ENCODE peak calls at places on chromosomes 2 and 18, in four cellular contexts. A is HCT116, G is upper lobe of left lung, P is tibial nerve. Y is an unnamed sample. For H3K4me1, the result is how much of the 10 kb centered on the place peaks cover.

GRCh38 chr2:196479350-196479749 is 160.2 kb upstream of the CCDC150 start:
- DNase-seq in A (no peak), G (no peak), P (no peak), Y (no peak)

GRCh38 chr18:58779514-58779913 is 85.2 kb upstream of the ZNF532 start:
- DNase-seq in A (no peak), G (no peak), P (no peak), Y (no peak)

GRCh38 chr2:44205169-44205568 is 36.5 kb downstream of the PPM1B start:
- DNase-seq in A (no peak), G (no peak), P (no peak), Y (no peak)

GRCh38 chr2:189261431-189261841 is 81.9 kb upstream of the COL5A2 start:
- DNase-seq in A (no peak), G (no peak), P (no peak), Y (no peak)

GRCh38 chr2:10504994-10505820 is 57.1 kb upstream of the ODC1 start:
- DNase-seq in A (no peak), G (no peak), P (no peak), Y (no peak)

GRCh38 chr2:239550336-239550735 is 149.5 kb upstream of the HDAC4 start:
- DNase-seq in A (no peak), G (no peak), P (no peak), Y (no peak)

GRCh38 chr2:207498427-207498826 is 31.3 kb upstream of the CREB1 start:
- DNase-seq in A (no peak), G (no peak), P (no peak), Y (no peak)

GRCh38 chr2:1024981-1025380 is 74.3 kb downstream of the SNTG2 start:
- DNase-seq in A (no peak), G (no peak), P (no peak), Y (no peak)

GRCh38 chr2:179891237-179891636 is 29.8 kb upstream of the ZNF385B start:
- DNase-seq in A (no peak), G (no peak), P (no peak), Y (no peak)

GRCh38 chr2:144679942-144680341 is 160.0 kb upstream of the ZEB2 start:
- DNase-seq in A (no peak), G (no peak), P (no peak), Y (no peak)

GRCh38 chr2:71071681-71072398 is 3.4 kb downstream of the NAGK start:
- DNase-seq in A (no peak), G (peak), P (peak), Y (peak)

GRCh38 chr18:75010260-75010659 is 198.7 kb downstream of the PTGR3 start:
- DNase-seq in A (no peak), G (no peak), P (no peak), Y (no peak)

GRCh38 chr18:79707239-79707638 is 27.6 kb downstream of the CTDP1 start:
- DNase-seq in A (no peak), G (no peak), P (no peak), Y (no peak)

GRCh38 chr18:79706658-79707057 is 27.1 kb downstream of the CTDP1 start:
- DNase-seq in A (no peak), G (no peak), P (no peak), Y (no peak)

GRCh38 chr18:79706006-79706405 is 26.4 kb downstream of the CTDP1 start:
- DNase-seq in A (no peak), G (no peak), P (no peak), Y (no peak)

GRCh38 chr18:79707671-79708070 is 28.1 kb downstream of the CTDP1 start:
- DNase-seq in A (no peak), G (no peak), P (no peak), Y (no peak)

DNA sequence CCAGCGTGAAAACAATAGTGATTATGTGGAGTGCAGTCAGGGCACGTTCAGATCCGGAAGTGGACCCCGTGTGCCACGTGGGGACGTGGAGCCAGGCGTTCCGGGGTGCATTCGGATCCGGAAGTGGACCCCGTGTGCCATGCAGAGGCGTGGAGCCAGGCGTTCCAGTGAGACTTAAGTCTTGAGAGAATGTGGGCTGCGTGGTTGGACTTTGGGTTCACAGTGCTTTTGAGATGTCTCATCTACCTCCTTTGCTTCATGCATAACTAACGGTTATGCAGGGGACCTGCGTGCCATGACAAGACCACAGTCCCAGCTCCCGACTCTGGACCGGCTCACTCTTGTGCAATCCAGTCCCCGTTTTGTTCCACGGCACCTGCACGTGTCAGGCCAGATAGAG is 28.8 kb downstream of the CTDP1 start:
- DNase-seq in A (no peak), G (no peak), P (no peak), Y (no peak)
- TF ChIP-seq POLR2A in A (no peak), G (no peak), P (no peak), Y (no peak)

DNA sequence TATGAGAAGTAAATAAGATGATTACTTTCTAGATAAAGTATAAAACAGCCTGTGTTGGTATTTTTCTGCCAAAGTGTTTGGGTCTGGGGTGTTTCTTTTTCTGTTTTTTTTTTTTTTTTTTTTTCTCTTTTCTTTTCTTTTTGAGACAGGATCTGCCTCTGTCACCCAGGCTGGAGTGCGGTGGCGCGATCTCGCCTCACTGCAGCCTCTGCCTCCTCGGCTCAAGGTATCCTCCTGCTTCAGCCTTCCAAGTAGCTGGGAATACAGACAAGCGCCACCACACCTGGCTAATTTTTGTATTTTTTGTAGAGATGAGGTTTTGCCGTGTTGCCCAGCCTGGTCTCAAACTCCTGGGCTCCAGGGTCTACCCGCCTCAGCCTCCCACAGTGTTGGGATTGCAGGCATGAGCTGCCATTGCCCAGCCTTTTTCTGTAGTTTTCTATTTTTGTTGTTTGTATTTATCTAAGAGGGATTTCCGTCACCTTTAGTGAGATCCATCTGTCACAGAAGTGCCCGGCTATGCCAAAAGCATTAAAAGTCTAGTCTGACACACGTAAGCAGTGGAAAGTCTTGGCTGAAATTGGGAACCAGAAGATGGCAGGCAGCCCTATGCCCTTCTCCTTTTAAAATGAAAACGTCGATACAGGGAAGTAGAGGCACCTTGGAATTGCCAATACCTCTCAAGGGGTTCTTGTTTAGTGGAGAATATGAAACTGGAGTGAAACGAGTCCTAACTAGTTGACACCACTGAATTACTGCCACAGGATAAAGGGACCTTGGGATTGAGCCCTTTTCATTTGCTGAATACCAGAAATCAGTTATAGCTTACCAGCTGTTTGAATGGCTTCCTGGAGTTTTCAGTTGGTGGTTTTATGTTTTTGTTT is 14.0 kb downstream of the UGP2 start:
- DNase-seq in A (no peak), G (no peak), P (no peak), Y (no peak)
- H3K4me1 ChIP-seq in A (under half), G (under half), P (under half), Y (under half)

GRCh38 chr2:111121028-111121872 is 536 bp downstream of the BCL2L11 start:
- DNase-seq in A (no peak), G (peak), P (peak), Y (peak)

GRCh38 chr2:111120253-111121027 is at the start of gene BCL2L11:
- DNase-seq in A (peak), G (peak), P (peak), Y (peak)

GRCh38 chr2:111123751-111124150 is 3.0 kb downstream of the BCL2L11 start:
- DNase-seq in A (no peak), G (no peak), P (no peak), Y (no peak)

GRCh38 chr2:111121873-111122630 is 1.3 kb downstream of the BCL2L11 start:
- DNase-seq in A (peak), G (peak), P (peak), Y (peak)

DNA sequence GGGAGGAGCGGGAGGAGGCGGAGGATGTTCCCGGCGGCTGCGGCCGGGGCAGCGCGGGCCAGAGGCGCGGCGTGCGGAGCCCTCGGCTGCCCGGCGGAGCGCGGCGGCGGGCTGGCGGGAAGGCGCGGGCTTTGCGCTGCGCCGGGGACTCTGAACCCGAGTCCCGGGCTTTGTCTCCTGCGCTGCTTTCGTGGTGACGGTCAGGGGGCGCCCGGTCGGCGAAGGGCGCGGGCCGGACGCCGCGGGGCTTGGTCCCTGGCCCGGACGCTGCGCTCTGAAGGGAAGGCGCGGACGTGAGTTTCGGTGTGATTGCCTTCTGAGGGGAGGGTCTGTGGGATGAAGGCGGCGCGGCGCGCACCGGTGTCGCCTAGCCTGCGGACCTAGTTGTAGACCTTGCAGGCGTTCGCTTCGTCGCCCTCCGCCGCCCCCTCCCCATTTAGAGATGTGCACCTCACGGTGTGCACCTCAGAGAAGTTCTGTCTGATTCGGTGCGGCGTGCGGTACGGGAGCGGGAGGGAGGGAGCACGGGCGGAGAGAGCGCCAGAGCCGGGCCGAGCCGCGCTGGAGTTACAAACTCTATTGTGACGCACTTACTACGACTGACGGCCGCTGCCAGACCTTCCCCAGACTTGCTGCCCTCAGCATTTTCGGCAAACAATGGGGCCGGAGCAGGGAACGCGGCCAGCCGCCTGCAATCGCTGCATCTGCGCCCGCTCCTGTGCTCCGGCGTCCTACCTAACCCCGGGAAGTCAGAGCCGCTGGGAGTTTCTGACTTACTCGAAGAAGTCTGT is 2.1 kb downstream of the BCL2L11 start:
- DNase-seq in A (no peak), G (peak), P (peak), Y (peak)
- TF ChIP-seq POLR2A in A (no peak), G (peak), P (peak), Y (peak)

GRCh38 chr2:236675526-236675925 is 105.9 kb downstream of the ACKR3 start:
- DNase-seq in A (no peak), G (no peak), P (no peak), Y (no peak)
- H3K4me1 ChIP-seq in A (under half), G (under half), P (under half), Y (under half)